ENCODE peak calls at places on chromosomes 4 and X, in eight cellular contexts. L is body of pancreas; C is kidney epithelial cell; B is NCI-H1105; J is MCF 10A; H is effector CD4-positive, alpha-beta T cell; A is cerebellar cortex; D is cardiac fibroblast. P is an unnamed sample.

GRCh38 chr4:8702516-8703400 is 110.2 kb downstream of the CPZ start:
- DNase-seq in A (no peak), H (no peak), B (no peak), L (no peak), C (no peak), D (no peak), J (no peak), P (no peak)

GRCh38 chrX:2894885-2895292 is 34.2 kb downstream of the ARSD start:
- DNase-seq in L (peak), B (no peak), A (no peak), C (no peak), H (no peak), J (peak), D (peak), P (peak)

GRCh38 chr4:22439947-22440346 is 75.9 kb downstream of the ADGRA3 start:
- DNase-seq in D (no peak), A (no peak), H (no peak), L (no peak), C (no peak), J (no peak), B (no peak), P (no peak)

GRCh38 chr4:56612282-56612681 is 68.8 kb downstream of the HOPX start:
- DNase-seq in D (no peak), B (no peak), H (no peak), J (no peak), A (no peak), C (no peak), L (no peak), P (no peak)

GRCh38 chr4:127870688-127871087 is 10.0 kb upstream of the PLK4 start:
- DNase-seq in D (peak), J (peak), C (peak), L (no peak), B (no peak), A (no peak), H (no peak), P (peak)

GRCh38 chr4:125961626-125962025 is 646.9 kb downstream of the FAT4 start:
- DNase-seq in B (no peak), C (no peak), A (no peak), D (no peak), H (no peak), L (no peak), J (no peak), P (no peak)

GRCh38 chrX:3345281-3346081 is 971 bp downstream of the MXRA5 start:
- DNase-seq in L (peak), J (no peak), H (no peak), D (peak), B (no peak), C (no peak), A (no peak), P (no peak)

GRCh38 chr4:105343523-105343931 is 130.3 kb downstream of the PPA2 start:
- DNase-seq in D (peak), J (no peak), H (no peak), A (no peak), L (no peak), B (no peak), C (no peak), P (no peak)

GRCh38 chrX:94256396-94256795 is 582.4 kb downstream of the FAM133A start:
- DNase-seq in D (no peak), H (no peak), J (no peak), A (no peak), L (peak), C (no peak), B (no peak), P (no peak)

GRCh38 chrX:51182545-51182944 is 150.1 kb upstream of the NUDT10 start:
- DNase-seq in C (no peak), D (no peak), L (no peak), H (no peak), A (no peak), J (no peak), B (no peak), P (no peak)

GRCh38 chr4:178165251-178165650 is 723.0 kb upstream of the AGA start:
- DNase-seq in D (no peak), A (no peak), L (no peak), H (no peak), C (no peak), J (peak), B (no peak), P (no peak)

GRCh38 chrX:123338240-123338639 is 154.2 kb downstream of the GRIA3 start:
- DNase-seq in H (no peak), C (no peak), J (no peak), A (no peak), D (no peak), L (no peak), B (no peak), P (no peak)

GRCh38 chr4:189002475-189002874 is 863.2 kb downstream of the TRIML1 start:
- DNase-seq in C (no peak), D (no peak), J (no peak), H (no peak), A (no peak), B (no peak), L (no peak), P (no peak)

GRCh38 chr4:105002278-105002677 is 144.4 kb upstream of the TET2 start:
- DNase-seq in L (no peak), D (no peak), A (no peak), B (no peak), C (no peak), H (no peak), J (no peak), P (no peak)

GRCh38 chrX:24332868-24333267 is 19.0 kb upstream of the SUPT20HL2 start:
- DNase-seq in D (peak), J (no peak), L (no peak), C (no peak), B (no peak), A (no peak), H (no peak), P (no peak)

GRCh38 chrX:152637649-152638442 is at the start of gene GABRQ:
- DNase-seq in C (no peak), J (peak), H (no peak), A (no peak), D (peak), B (peak), L (peak), P (no peak)

GRCh38 chr4:181418491-181418890 is 824.7 kb upstream of the TENM3 start:
- DNase-seq in C (no peak), D (no peak), B (peak), L (no peak), H (no peak), A (no peak), J (no peak), P (no peak)

GRCh38 chr4:88753658-88754431 is 56.2 kb upstream of the NAP1L5 start:
- DNase-seq in H (no peak), C (no peak), J (no peak), B (no peak), L (no peak), A (peak), D (no peak), P (no peak)

GRCh38 chr4:88865466-88865865 is 167.8 kb upstream of the NAP1L5 start:
- DNase-seq in A (no peak), C (no peak), B (no peak), D (no peak), H (no peak), J (peak), L (no peak), P (no peak)

GRCh38 chr4:10643600-10644425 is 40.8 kb downstream of the CLNK start:
- DNase-seq in J (no peak), H (no peak), B (no peak), C (no peak), L (no peak), D (no peak), A (no peak), P (no peak)